ENCODE peak calls at places on chromosome 2, in five cellular contexts. J, T, G, S and V are unnamed samples.

GRCh38 chr2:105438104-105438929 is 39.5 kb upstream of the FHL2 start:
- DNase-seq in T (no peak), J (peak; percentile 53), S (no peak), G (no peak), V (no peak)

GRCh38 chr2:26488463-26489212 is 10.7 kb upstream of the OTOF start:
- DNase-seq in S (no peak), G (no peak), T (no peak), J (no peak), V (no peak)

GRCh38 chr2:148614332-148615049 is 30.1 kb upstream of the EPC2 start:
- DNase-seq in J (peak; percentile 8), S (peak; percentile 41), G (no peak), T (no peak), V (peak; percentile 68)

GRCh38 chr2:158695287-158695686 is 99.8 kb upstream of the DAPL1 start:
- DNase-seq in J (no peak), G (no peak), T (no peak), S (no peak), V (no peak)

GRCh38 chr2:9112079-9112721 is 94.4 kb upstream of the ASAP2 start:
- DNase-seq in S (peak; percentile 92), G (no peak), J (no peak), T (no peak), V (peak; percentile 47)

GRCh38 chr2:39099311-39099710 is 21.5 kb downstream of the SOS1 start:
- DNase-seq in S (no peak), G (no peak), T (no peak), J (no peak), V (no peak)

GRCh38 chr2:174573621-174574081 is 24.0 kb downstream of the WIPF1 start:
- DNase-seq in S (no peak), J (no peak), G (no peak), T (no peak), V (no peak)

GRCh38 chr2:237603718-237604362 is 13.3 kb upstream of the RAB17 start:
- DNase-seq in S (peak; percentile 54), T (no peak), J (peak; percentile 47), G (no peak), V (no peak)

GRCh38 chr2:9655441-9656269 is 24.9 kb upstream of the YWHAQ start:
- DNase-seq in T (no peak), S (peak; percentile 91), G (no peak), J (no peak), V (no peak)

GRCh38 chr2:62383843-62384242 is 122.2 kb downstream of the TMEM17 start:
- DNase-seq in J (no peak), S (peak; percentile 4), G (no peak), T (no peak), V (no peak)

GRCh38 chr2:58045580-58046334 is 849 bp upstream of the VRK2 start:
- DNase-seq in G (peak; percentile 14), T (no peak), S (no peak), J (no peak), V (no peak)

GRCh38 chr2:204205082-204205481 is 268.5 kb downstream of the ICOS start:
- DNase-seq in T (no peak), G (no peak), J (no peak), S (no peak), V (no peak)

GRCh38 chr2:159396796-159397195 is 110.3 kb upstream of the WDSUB1 start:
- DNase-seq in S (no peak), G (no peak), J (no peak), T (no peak), V (no peak)

GRCh38 chr2:30237346-30238142 is 6.2 kb downstream of the LBH start:
- DNase-seq in J (no peak), T (no peak), G (no peak), S (no peak), V (no peak)

GRCh38 chr2:71713581-71714580 is 260.5 kb downstream of the DYSF start:
- DNase-seq in S (no peak), G (no peak), J (no peak), T (no peak), V (no peak)

GRCh38 chr2:120991401-120991800 is 255.7 kb downstream of the GLI2 start:
- DNase-seq in G (no peak), T (no peak), S (no peak), J (no peak), V (no peak)

GRCh38 chr2:150876201-150877085 is 385.2 kb downstream of the RBM43 start:
- DNase-seq in T (no peak), S (peak; percentile 29), J (no peak), G (no peak), V (no peak)

GRCh38 chr2:231364961-231365810 is 30.3 kb upstream of the B3GNT7 start:
- DNase-seq in G (no peak), S (peak; percentile 79), J (peak; percentile 63), T (peak; percentile 23), V (peak; percentile 56)

GRCh38 chr2:112257575-112257974 is 2.7 kb upstream of the ZC3H8 start:
- DNase-seq in J (no peak), G (no peak), T (no peak), S (peak; percentile 17), V (no peak)

GRCh38 chr2:71544919-71545571 is 91.7 kb downstream of the DYSF start:
- DNase-seq in G (no peak), J (peak; percentile 53), T (no peak), S (no peak), V (no peak)

GRCh38 chr2:236754234-236754924 is 184.8 kb downstream of the ACKR3 start:
- DNase-seq in J (no peak), S (no peak), T (no peak), G (no peak), V (no peak)

GRCh38 chr2:135997380-135997779 is 12.0 kb upstream of the DARS1 start:
- DNase-seq in T (peak; percentile 64), S (no peak), J (peak; percentile 40), G (no peak), V (peak; percentile 4)

GRCh38 chr2:36672199-36672598 is 24.3 kb upstream of the VIT start:
- DNase-seq in J (no peak), S (peak; percentile 48), G (no peak), T (no peak), V (peak; percentile 12)

GRCh38 chr2:119119076-119119710 is 39.4 kb downstream of the C1QL2 start:
- DNase-seq in T (no peak), G (no peak), S (no peak), J (no peak), V (no peak)

GRCh38 chr2:2892378-2892777 is 485.2 kb downstream of the EIPR1 start:
- DNase-seq in S (no peak), T (no peak), G (no peak), J (no peak), V (no peak)

GRCh38 chr2:149068996-149069888 is 30.7 kb downstream of the LYPD6B start:
- DNase-seq in T (no peak), G (peak; percentile 47), J (no peak), S (peak; percentile 87), V (no peak)

GRCh38 chr2:232928564-232929302 is 58.7 kb downstream of the SNORC start:
- DNase-seq in S (no peak), T (peak; percentile 26), G (no peak), J (no peak), V (no peak)

GRCh38 chr2:168912466-168913170 is 11.5 kb downstream of the G6PC2 start:
- DNase-seq in G (no peak), T (no peak), J (no peak), S (peak; percentile 36), V (peak; percentile 66)

GRCh38 chr2:27024812-27025211 is 8.0 kb upstream of the TMEM214 start:
- DNase-seq in T (no peak), S (no peak), J (no peak), G (no peak), V (no peak)

GRCh38 chr2:74045454-74045853 is 60.7 kb downstream of the TET3 start:
- DNase-seq in J (no peak), T (no peak), S (peak; percentile 45), G (no peak), V (no peak)

GRCh38 chr2:113027691-113028090 is 22.4 kb downstream of the IL36A start:
- DNase-seq in T (no peak), S (no peak), G (no peak), J (no peak), V (no peak)

DNA sequence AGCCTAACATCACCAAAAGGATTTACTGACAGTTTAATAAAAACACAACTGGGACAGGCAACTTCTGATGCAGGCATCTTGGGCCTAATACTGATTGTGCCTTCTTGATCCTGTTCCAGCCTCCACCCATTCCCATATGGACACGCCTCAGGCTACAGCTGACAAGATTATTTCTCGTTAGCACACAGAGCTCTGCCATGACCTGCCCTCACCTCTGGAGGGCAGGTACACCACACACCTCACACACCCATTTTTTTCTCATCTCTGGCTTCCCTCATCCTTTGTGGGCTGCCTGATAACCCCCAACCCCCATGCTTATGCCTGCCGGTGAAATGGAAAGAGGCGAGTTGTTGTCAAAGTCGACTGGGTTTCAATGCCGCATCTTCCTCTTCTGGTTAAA is 147.0 kb downstream of the ANTXR1 start:
- DNase-seq in T (no peak), J (peak; percentile 49), S (no peak), G (no peak), V (no peak)
- TF ChIP-seq CTCF in T (no peak), J (peak; percentile 27), S (no peak), G (no peak), V (no peak)

GRCh38 chr2:137093116-137093515 is 327.8 kb downstream of the THSD7B start:
- DNase-seq in S (no peak), T (no peak), J (no peak), G (no peak), V (no peak)

GRCh38 chr2:137096187-137096586 is 330.8 kb downstream of the THSD7B start:
- DNase-seq in J (no peak), T (no peak), G (no peak), S (no peak), V (no peak)

GRCh38 chr2:137091704-137092103 is 326.4 kb downstream of the THSD7B start:
- DNase-seq in S (no peak), G (no peak), J (no peak), T (no peak), V (no peak)

DNA sequence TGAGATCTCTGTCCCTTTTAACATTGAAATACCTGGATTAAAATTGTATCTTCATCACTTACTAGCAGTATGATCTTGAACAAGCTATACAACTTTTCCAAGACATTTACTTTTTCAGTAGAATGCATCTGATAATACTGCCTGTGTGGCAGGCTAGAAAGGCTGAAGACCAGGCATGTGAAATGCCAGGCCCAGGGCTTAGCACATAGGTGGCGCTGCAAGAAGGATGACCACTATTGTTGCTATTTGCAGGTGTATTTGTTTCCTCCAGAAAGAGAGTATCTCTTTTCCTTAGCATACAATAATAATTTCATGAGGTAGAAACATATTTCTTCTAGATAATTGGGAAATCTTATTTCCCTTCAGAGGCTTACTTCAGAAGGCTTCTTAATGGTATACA is 331.3 kb downstream of the THSD7B start:
- DNase-seq in S (no peak), G (no peak), T (no peak), J (no peak), V (peak; percentile 6)
- TF ChIP-seq CTCF in S (peak; percentile 6), G (peak; percentile 27), T (no peak), J (no peak), V (no peak)

DNA sequence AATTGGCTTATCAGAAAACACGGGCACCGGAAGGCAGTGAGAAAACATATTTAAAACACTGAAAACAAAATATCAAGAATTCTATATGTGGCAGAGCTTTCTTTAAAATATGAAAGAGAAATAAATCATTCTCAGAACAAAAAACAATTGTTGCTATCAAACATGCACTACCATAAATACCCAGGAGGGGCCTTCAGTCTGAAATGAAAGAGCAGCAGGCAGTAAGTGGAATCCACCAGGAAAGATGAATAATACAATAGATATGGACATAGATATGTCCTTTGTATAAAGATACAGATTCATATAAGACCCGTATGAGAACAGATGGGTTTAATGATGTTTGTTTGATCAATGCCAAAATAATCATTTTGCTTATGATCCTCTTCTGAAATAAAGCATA is 142.0 kb downstream of the TMEM18 start:
- DNase-seq in T (no peak), S (no peak), G (no peak), J (no peak), V (peak; percentile 22)
- TF ChIP-seq CTCF in T (peak; percentile 55), S (no peak), G (peak; percentile 47), J (no peak), V (peak; percentile 27)

GRCh38 chr2:190344275-190344827 is 962 bp downstream of the INPP1 start:
- DNase-seq in J (peak; percentile 62), T (no peak), G (no peak), S (no peak), V (peak; percentile 54)
- TF ChIP-seq CTCF in J (peak; percentile 21), T (peak; percentile 46), G (no peak), S (peak; percentile 45), V (peak; percentile 25)